ENCODE peak calls at places on chromosome 1, in five cellular contexts. X, A, V, Z and T are unnamed samples.

GRCh38 chr1:21035794-21036193 is 140.9 kb downstream of the EIF4G3 start:
- DNase-seq in X (no peak), A (no peak), V (no peak), Z (no peak), T (no peak)

GRCh38 chr1:27405074-27405473 is 12.7 kb downstream of the GPR3 start:
- DNase-seq in X (no peak), A (no peak), V (no peak), Z (peak), T (peak)

GRCh38 chr1:31010081-31010989 is 55.2 kb downstream of the PUM1 start:
- DNase-seq in X (no peak), A (no peak), V (no peak), Z (no peak), T (no peak)

GRCh38 chr1:51600954-51601353 is 15.9 kb upstream of the OSBPL9 start:
- DNase-seq in X (no peak), A (no peak), V (no peak), Z (no peak), T (no peak)

GRCh38 chr1:230425252-230426061 is 675 bp downstream of the PGBD5 start:
- DNase-seq in X (no peak), A (no peak), V (peak), Z (no peak), T (no peak)

GRCh38 chr1:203796223-203796747 is 862 bp downstream of the ZBED6 start:
- DNase-seq in X (peak), A (peak), V (no peak), Z (no peak), T (peak)

GRCh38 chr1:36913016-36913415 is 121.3 kb downstream of the GRIK3 start:
- DNase-seq in X (no peak), A (no peak), V (no peak), Z (no peak), T (no peak)

GRCh38 chr1:226309398-226310122 is 596 bp upstream of the LIN9 start:
- DNase-seq in X (no peak), A (peak), V (peak), Z (no peak), T (peak)

GRCh38 chr1:7292714-7293419 is 478.2 kb upstream of the VAMP3 start:
- DNase-seq in X (no peak), A (no peak), V (no peak), Z (no peak), T (no peak)

GRCh38 chr1:94538243-94538827 is 3.2 kb downstream of the F3 start:
- DNase-seq in X (no peak), A (no peak), V (peak), Z (no peak), T (no peak)

GRCh38 chr1:1283821-1284220 is 3.6 kb downstream of the SCNN1D start:
- DNase-seq in X (no peak), A (no peak), V (no peak), Z (no peak), T (no peak)

GRCh38 chr1:153790282-153790995 is 15.2 kb downstream of the SLC27A3 start:
- DNase-seq in X (peak), A (no peak), V (peak), Z (peak), T (peak)

GRCh38 chr1:228393268-228393699 is 13.4 kb downstream of the TRIM11 start:
- DNase-seq in X (peak), A (peak), V (no peak), Z (no peak), T (no peak)

GRCh38 chr1:82465024-82465423 is 664.3 kb downstream of the ADGRL2 start:
- DNase-seq in X (no peak), A (no peak), V (no peak), Z (no peak), T (no peak)

GRCh38 chr1:117928881-117929339 is 511 bp downstream of the GDAP2 start:
- DNase-seq in X (no peak), A (peak), V (peak), Z (peak), T (peak)

GRCh38 chr1:147516157-147516917 is 25.0 kb upstream of the BCL9 start:
- DNase-seq in X (no peak), A (no peak), V (no peak), Z (no peak), T (no peak)

GRCh38 chr1:173453982-173454381 is 23.2 kb upstream of the PRDX6 start:
- DNase-seq in X (no peak), A (no peak), V (no peak), Z (no peak), T (no peak)

GRCh38 chr1:57546527-57546926 is 122.7 kb upstream of the DAB1 start:
- DNase-seq in X (no peak), A (no peak), V (no peak), Z (no peak), T (no peak)

GRCh38 chr1:176994926-176995596 is 169.5 kb downstream of the ASTN1 start:
- DNase-seq in X (no peak), A (no peak), V (no peak), Z (no peak), T (no peak)

GRCh38 chr1:67256291-67257172 is 51.1 kb upstream of the IL12RB2 start:
- DNase-seq in X (no peak), A (no peak), V (no peak), Z (no peak), T (no peak)

GRCh38 chr1:117567435-117567834 is 38.4 kb upstream of the TENT5C start:
- DNase-seq in X (peak), A (no peak), V (no peak), Z (no peak), T (no peak)

GRCh38 chr1:111833334-111833733 is 77.6 kb downstream of the DDX20 start:
- DNase-seq in X (no peak), A (no peak), V (no peak), Z (no peak), T (no peak)

GRCh38 chr1:55378582-55378981 is 163.4 kb upstream of the USP24 start:
- DNase-seq in X (no peak), A (peak), V (peak), Z (peak), T (peak)

GRCh38 chr1:38127432-38127831 is 80.8 kb upstream of the POU3F1 start:
- DNase-seq in X (no peak), A (no peak), V (no peak), Z (no peak), T (no peak)

GRCh38 chr1:54118704-54119103 is 34.1 kb downstream of the CDCP2 start:
- DNase-seq in X (peak), A (peak), V (no peak), Z (no peak), T (no peak)

GRCh38 chr1:36966242-36966641 is 68.1 kb downstream of the GRIK3 start:
- DNase-seq in X (no peak), A (no peak), V (peak), Z (no peak), T (no peak)

GRCh38 chr1:181151378-181152326 is 63.2 kb downstream of the IER5 start:
- DNase-seq in X (no peak), A (no peak), V (no peak), Z (peak), T (no peak)

GRCh38 chr1:227543283-227544066 is 19.9 kb upstream of the ZNF678 start:
- DNase-seq in X (peak), A (no peak), V (no peak), Z (no peak), T (no peak)

GRCh38 chr1:41626616-41627375 is 142.3 kb upstream of the EDN2 start:
- DNase-seq in X (no peak), A (peak), V (no peak), Z (no peak), T (no peak)

GRCh38 chr1:12593621-12594066 is 24.4 kb downstream of the DHRS3 start:
- DNase-seq in X (no peak), A (peak), V (peak), Z (peak), T (no peak)
- H3K27ac ChIP-seq in X (no peak), A (peak), V (no peak), Z (peak), T (no peak)

GRCh38 chr1:223739366-223740057 is 27.2 kb downstream of the CAPN2 start:
- DNase-seq in X (no peak), A (no peak), V (no peak), Z (no peak), T (no peak)
- H3K27ac ChIP-seq in X (peak), A (peak), V (no peak), Z (peak), T (peak)

GRCh38 chr1:35461966-35462651 is 95.1 kb downstream of the KIAA0319L start:
- DNase-seq in X (no peak), A (no peak), V (no peak), Z (no peak), T (no peak)
- H3K27ac ChIP-seq in X (no peak), A (no peak), V (no peak), Z (no peak), T (no peak)

DNA sequence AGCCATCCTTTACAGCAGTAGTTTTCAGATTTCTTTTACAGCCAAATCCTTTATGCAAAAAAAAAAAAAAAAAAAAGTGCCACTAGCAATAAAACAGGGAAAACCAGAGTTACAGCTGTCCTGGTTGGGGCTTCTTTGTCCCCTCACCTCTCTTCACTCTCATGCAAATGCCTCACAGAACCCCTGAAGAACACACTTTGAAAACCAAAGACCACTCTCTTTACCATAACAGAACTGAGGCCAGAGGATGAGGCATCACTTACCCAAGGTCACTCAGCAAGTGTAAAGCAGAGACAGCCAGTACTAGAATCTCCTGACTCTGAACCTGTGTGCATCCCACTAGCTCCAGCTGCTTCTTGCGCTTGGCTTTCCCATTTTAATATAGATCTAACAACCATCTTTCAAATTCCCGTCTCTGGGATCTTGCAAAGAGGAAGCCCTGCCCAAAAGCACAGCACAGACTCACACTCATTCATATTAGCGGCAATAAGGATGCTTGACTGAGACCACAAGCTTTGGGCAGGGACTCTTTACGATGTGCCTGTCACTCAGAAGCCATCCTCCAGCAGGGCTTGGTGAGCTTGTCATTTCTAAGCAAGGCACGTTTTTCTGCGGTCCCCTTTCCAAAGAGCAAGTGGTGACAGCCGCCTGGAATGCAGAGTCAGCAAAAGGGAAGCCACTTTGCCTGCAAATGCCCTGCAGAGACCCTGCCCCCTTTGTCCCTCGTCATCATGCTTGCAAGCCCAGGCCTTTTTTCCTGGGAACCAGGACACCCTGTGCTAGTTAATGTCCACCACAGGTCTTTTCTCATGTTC is 76.6 kb upstream of the NFIA start:
- DNase-seq in X (no peak), A (no peak), V (no peak), Z (no peak), T (no peak)
- H3K27ac ChIP-seq in X (peak), A (no peak), V (no peak), Z (no peak), T (no peak)